ENCODE peak calls at places on chromosomes 12 and 14, in nine cellular contexts. One of them, this sample, is unnamed.

GRCh38 chr14:104556256-104557021 is 23.1 kb upstream of the C14orf180 start:
- DNase-seq in adipocyte: no peak
- DNase-seq in NCI-H1436: no peak
- DNase-seq in AG08396: no peak
- DNase-seq in activated CD8-positive, alpha-beta memory T cell treated with anti-CD3 and anti-CD28 coated beads for 4 hours: no peak
- DNase-seq in T-helper 2 cell: no peak
- DNase-seq in choroid plexus epithelial cell: no peak
- DNase-seq in HFFc6: no peak
- DNase-seq in fibroblast of the aortic adventitia: no peak
- DNase-seq in this sample: no peak

GRCh38 chr12:34404377-34405285 is 382.3 kb downstream of the ALG10 start:
- DNase-seq in adipocyte: no peak
- DNase-seq in NCI-H1436: no peak
- DNase-seq in AG08396: no peak
- DNase-seq in activated CD8-positive, alpha-beta memory T cell treated with anti-CD3 and anti-CD28 coated beads for 4 hours: no peak
- DNase-seq in T-helper 2 cell: no peak
- DNase-seq in choroid plexus epithelial cell: no peak
- DNase-seq in HFFc6: no peak
- DNase-seq in fibroblast of the aortic adventitia: no peak
- DNase-seq in this sample: no peak

GRCh38 chr14:99717682-99718013 is 33.5 kb downstream of the CYP46A1 start:
- DNase-seq in adipocyte: no peak
- DNase-seq in NCI-H1436: no peak
- DNase-seq in AG08396: no peak
- DNase-seq in activated CD8-positive, alpha-beta memory T cell treated with anti-CD3 and anti-CD28 coated beads for 4 hours: no peak
- DNase-seq in T-helper 2 cell: no peak
- DNase-seq in choroid plexus epithelial cell: no peak
- DNase-seq in HFFc6: no peak
- DNase-seq in fibroblast of the aortic adventitia: no peak
- DNase-seq in this sample: no peak

GRCh38 chr12:113235976-113236375 is 14.7 kb downstream of the TPCN1 start:
- DNase-seq in adipocyte: no peak
- DNase-seq in NCI-H1436: no peak
- DNase-seq in AG08396: no peak
- DNase-seq in activated CD8-positive, alpha-beta memory T cell treated with anti-CD3 and anti-CD28 coated beads for 4 hours: no peak
- DNase-seq in T-helper 2 cell: no peak
- DNase-seq in choroid plexus epithelial cell: no peak
- DNase-seq in HFFc6: no peak
- DNase-seq in fibroblast of the aortic adventitia: no peak
- DNase-seq in this sample: peak

GRCh38 chr14:75049136-75049535 is 2.1 kb downstream of the MLH3 start:
- DNase-seq in adipocyte: no peak
- DNase-seq in NCI-H1436: no peak
- DNase-seq in AG08396: no peak
- DNase-seq in activated CD8-positive, alpha-beta memory T cell treated with anti-CD3 and anti-CD28 coated beads for 4 hours: no peak
- DNase-seq in T-helper 2 cell: no peak
- DNase-seq in choroid plexus epithelial cell: no peak
- DNase-seq in HFFc6: no peak
- DNase-seq in fibroblast of the aortic adventitia: peak
- DNase-seq in this sample: peak

GRCh38 chr12:43147893-43148292 is 404.1 kb downstream of the ADAMTS20 start:
- DNase-seq in adipocyte: peak
- DNase-seq in NCI-H1436: no peak
- DNase-seq in AG08396: no peak
- DNase-seq in activated CD8-positive, alpha-beta memory T cell treated with anti-CD3 and anti-CD28 coated beads for 4 hours: no peak
- DNase-seq in T-helper 2 cell: no peak
- DNase-seq in choroid plexus epithelial cell: no peak
- DNase-seq in HFFc6: no peak
- DNase-seq in fibroblast of the aortic adventitia: peak
- DNase-seq in this sample: no peak

GRCh38 chr12:77120695-77121094 is 55.3 kb upstream of the E2F7 start:
- DNase-seq in adipocyte: peak
- DNase-seq in NCI-H1436: no peak
- DNase-seq in AG08396: no peak
- DNase-seq in activated CD8-positive, alpha-beta memory T cell treated with anti-CD3 and anti-CD28 coated beads for 4 hours: no peak
- DNase-seq in T-helper 2 cell: no peak
- DNase-seq in choroid plexus epithelial cell: peak
- DNase-seq in HFFc6: peak
- DNase-seq in fibroblast of the aortic adventitia: peak
- DNase-seq in this sample: no peak

GRCh38 chr14:56244138-56244789 is 126.1 kb downstream of the PELI2 start:
- DNase-seq in adipocyte: peak
- DNase-seq in NCI-H1436: no peak
- DNase-seq in AG08396: peak
- DNase-seq in activated CD8-positive, alpha-beta memory T cell treated with anti-CD3 and anti-CD28 coated beads for 4 hours: no peak
- DNase-seq in T-helper 2 cell: no peak
- DNase-seq in choroid plexus epithelial cell: peak
- DNase-seq in HFFc6: peak
- DNase-seq in fibroblast of the aortic adventitia: peak
- DNase-seq in this sample: no peak

GRCh38 chr14:24274101-24274543 is 2.7 kb upstream of the RABGGTA start:
- DNase-seq in adipocyte: no peak
- DNase-seq in NCI-H1436: no peak
- DNase-seq in AG08396: no peak
- DNase-seq in activated CD8-positive, alpha-beta memory T cell treated with anti-CD3 and anti-CD28 coated beads for 4 hours: no peak
- DNase-seq in T-helper 2 cell: peak
- DNase-seq in choroid plexus epithelial cell: no peak
- DNase-seq in HFFc6: no peak
- DNase-seq in fibroblast of the aortic adventitia: no peak
- DNase-seq in this sample: peak

GRCh38 chr12:22018860-22019259 is 27.2 kb upstream of the CMAS start:
- DNase-seq in adipocyte: peak
- DNase-seq in NCI-H1436: no peak
- DNase-seq in AG08396: no peak
- DNase-seq in activated CD8-positive, alpha-beta memory T cell treated with anti-CD3 and anti-CD28 coated beads for 4 hours: no peak
- DNase-seq in T-helper 2 cell: no peak
- DNase-seq in choroid plexus epithelial cell: peak
- DNase-seq in HFFc6: no peak
- DNase-seq in fibroblast of the aortic adventitia: peak
- DNase-seq in this sample: peak

GRCh38 chr12:152440-152839 is 61.5 kb downstream of the SLC6A12 start:
- DNase-seq in adipocyte: peak
- DNase-seq in NCI-H1436: peak
- DNase-seq in AG08396: no peak
- DNase-seq in activated CD8-positive, alpha-beta memory T cell treated with anti-CD3 and anti-CD28 coated beads for 4 hours: no peak
- DNase-seq in T-helper 2 cell: no peak
- DNase-seq in choroid plexus epithelial cell: peak
- DNase-seq in HFFc6: peak
- DNase-seq in fibroblast of the aortic adventitia: peak
- DNase-seq in this sample: no peak